ENCODE peak calls at places on chromosomes 1 and 21, in five cellular contexts. W, N, T, C and H are unnamed samples.

GRCh38 chr1:240169188-240169587 is 77.5 kb downstream of the FMN2 start:
- DNase-seq in W (no peak), N (peak; percentile 38), T (no peak), C (peak; percentile 7), H (peak; percentile 12)

GRCh38 chr1:203037509-203038190 is 11.4 kb downstream of the PPFIA4 start:
- DNase-seq in W (no peak), N (no peak), T (peak; percentile 41), C (no peak), H (no peak)

GRCh38 chr1:211680752-211681327 is 5.4 kb upstream of the NEK2 start:
- DNase-seq in W (peak; percentile 59), N (peak; percentile 84), T (no peak), C (peak; percentile 84), H (peak; percentile 75)

GRCh38 chr1:59243978-59244377 is 52.9 kb upstream of the FGGY start:
- DNase-seq in W (no peak), N (no peak), T (no peak), C (no peak), H (no peak)

GRCh38 chr1:12608311-12608957 is 9.6 kb downstream of the DHRS3 start:
- DNase-seq in W (no peak), N (no peak), T (no peak), C (no peak), H (no peak)

GRCh38 chr1:173867141-173867752 is 542 bp downstream of the GAS5 start:
- DNase-seq in W (no peak), N (no peak), T (no peak), C (peak; percentile 19), H (peak; percentile 16)

GRCh38 chr1:118618618-118619340 is 369.4 kb downstream of the TBX15 start:
- DNase-seq in W (no peak), N (no peak), T (no peak), C (no peak), H (no peak)

GRCh38 chr1:64828829-64829228 is 84.0 kb downstream of the RAVER2 start:
- DNase-seq in W (no peak), N (no peak), T (no peak), C (no peak), H (no peak)

GRCh38 chr1:176469450-176469985 is 6.5 kb downstream of the PAPPA2 start:
- DNase-seq in W (no peak), N (no peak), T (no peak), C (no peak), H (no peak)

GRCh38 chr1:17293681-17294415 is 14.1 kb upstream of the PADI4 start:
- DNase-seq in W (no peak), N (no peak), T (no peak), C (no peak), H (no peak)

GRCh38 chr1:43302721-43303476 is 2.1 kb downstream of the TIE1 start:
- DNase-seq in W (no peak), N (no peak), T (no peak), C (peak; percentile 36), H (no peak)

GRCh38 chr21:42775891-42776290 is 103.4 kb downstream of the WDR4 start:
- DNase-seq in W (no peak), N (no peak), T (no peak), C (no peak), H (no peak)

GRCh38 chr1:160637821-160638539 is 8.9 kb downstream of the SLAMF1 start:
- DNase-seq in W (no peak), N (peak; percentile 25), T (no peak), C (peak; percentile 13), H (no peak)

GRCh38 chr21:31592501-31592900 is 67.0 kb upstream of the SOD1 start:
- DNase-seq in W (no peak), N (no peak), T (no peak), C (no peak), H (no peak)

GRCh38 chr1:180309338-180309737 is 79.3 kb downstream of the LHX4 start:
- DNase-seq in W (no peak), N (no peak), T (no peak), C (no peak), H (no peak)

GRCh38 chr1:167460836-167461235 is 57.5 kb downstream of the CD247 start:
- DNase-seq in W (no peak), N (no peak), T (no peak), C (no peak), H (no peak)

GRCh38 chr21:31612889-31613785 is 46.4 kb upstream of the SOD1 start:
- DNase-seq in W (peak; percentile 36), N (no peak), T (no peak), C (peak; percentile 23), H (no peak)

GRCh38 chr1:26959722-26960624 is at the start of gene KDF1:
- DNase-seq in W (no peak), N (peak; percentile 96), T (no peak), C (no peak), H (peak; percentile 95)

GRCh38 chr21:17003763-17004373 is 509.0 kb upstream of the CXADR start:
- DNase-seq in W (no peak), N (no peak), T (no peak), C (no peak), H (no peak)

GRCh38 chr1:25099343-25099951 is 132.9 kb downstream of the SYF2 start:
- DNase-seq in W (no peak), N (no peak), T (no peak), C (no peak), H (no peak)

GRCh38 chr1:216183007-216183406 is 240.2 kb downstream of the USH2A start:
- DNase-seq in W (peak; percentile 57), N (peak; percentile 84), T (no peak), C (peak; percentile 68), H (peak; percentile 32)

GRCh38 chr1:61051455-61052392 is 30.6 kb upstream of the NFIA start:
- DNase-seq in W (no peak), N (peak; percentile 78), T (no peak), C (no peak), H (no peak)

GRCh38 chr1:2233997-2234761 is 6.1 kb downstream of the SKI start:
- DNase-seq in W (no peak), N (peak; percentile 10), T (peak; percentile 93), C (peak; percentile 64), H (no peak)